ENCODE peak calls at places on chromosomes 7 and 10, in nine cellular contexts. B is trophoblast cell; V is cardiac muscle cell; M is lower lobe of right lung; A is right cardiac atrium; W is IMR-90; P is CD8-positive, alpha-beta memory T cell; T is brain microvascular endothelial cell; Z is GM23338. I is an unnamed sample. For H3K27me3, the result is how much of the 10 kb centered on the place peaks cover.

GRCh38 chr10:92544296-92544695 is 29.6 kb downstream of the IDE start:
- DNase-seq in B (peak), V (peak), M (no peak), A (no peak), W (peak), P (no peak), T (no peak), Z (peak), I (no peak)

GRCh38 chr7:105826143-105826542 is 50.3 kb downstream of the ATXN7L1 start:
- DNase-seq in B (no peak), V (peak), M (no peak), A (no peak), W (peak), P (no peak), T (no peak), Z (no peak), I (no peak)

GRCh38 chr10:48237225-48237855 is 37.2 kb downstream of the FRMPD2 start:
- DNase-seq in B (no peak), V (no peak), M (no peak), A (no peak), W (no peak), P (no peak), T (no peak), Z (no peak), I (no peak)

GRCh38 chr10:3485287-3485686 is 299.7 kb downstream of the KLF6 start:
- DNase-seq in B (no peak), V (no peak), M (no peak), A (no peak), W (no peak), P (no peak), T (no peak), Z (no peak), I (no peak)

GRCh38 chr10:36068542-36068941 is 426.4 kb upstream of the FZD8 start:
- DNase-seq in B (no peak), V (no peak), M (no peak), A (no peak), W (no peak), P (no peak), T (no peak), Z (no peak), I (no peak)

GRCh38 chr7:84017653-84018052 is 176.9 kb downstream of the SEMA3A start:
- DNase-seq in B (no peak), V (no peak), M (no peak), A (no peak), W (no peak), P (no peak), T (no peak), Z (no peak), I (no peak)

GRCh38 chr7:122219253-122219865 is 75.3 kb upstream of the AASS start:
- DNase-seq in B (no peak), V (peak), M (no peak), A (no peak), W (peak), P (no peak), T (peak), Z (peak), I (no peak)

GRCh38 chr10:63919576-63920279 is 398.5 kb downstream of the REEP3 start:
- DNase-seq in B (no peak), V (peak), M (no peak), A (no peak), W (no peak), P (no peak), T (no peak), Z (no peak), I (no peak)

GRCh38 chr7:102845351-102845750 is 67.4 kb upstream of the LRRC17 start:
- DNase-seq in B (no peak), V (no peak), M (no peak), A (no peak), W (no peak), P (no peak), T (no peak), Z (no peak), I (no peak)

GRCh38 chr7:37531225-37531624 is 82.6 kb upstream of the ELMO1 start:
- DNase-seq in B (no peak), V (no peak), M (no peak), A (no peak), W (no peak), P (no peak), T (no peak), Z (no peak), I (no peak)

GRCh38 chr7:57403601-57404342 is 46.2 kb upstream of the ZNF716 start:
- DNase-seq in B (peak), V (no peak), M (no peak), A (peak), W (no peak), P (no peak), T (no peak), Z (no peak), I (no peak)

GRCh38 chr10:16470747-16471146 is 33.9 kb downstream of the PTER start:
- DNase-seq in B (no peak), V (no peak), M (no peak), A (no peak), W (no peak), P (no peak), T (no peak), Z (no peak), I (no peak)

GRCh38 chr7:142319970-142320369 is 62.1 kb upstream of the PRSS58 start:
- DNase-seq in B (no peak), V (no peak), M (no peak), A (no peak), W (no peak), P (peak), T (no peak), Z (peak), I (no peak)

GRCh38 chr7:132476541-132476940 is 99.7 kb downstream of the PLXNA4 start:
- DNase-seq in B (no peak), V (no peak), M (no peak), A (no peak), W (no peak), P (no peak), T (no peak), Z (no peak), I (no peak)

GRCh38 chr7:132480534-132480933 is 95.7 kb downstream of the PLXNA4 start:
- DNase-seq in B (no peak), V (no peak), M (no peak), A (peak), W (no peak), P (no peak), T (no peak), Z (no peak), I (no peak)

GRCh38 chr7:132472463-132473120 is 103.7 kb downstream of the PLXNA4 start:
- DNase-seq in B (peak), V (peak), M (no peak), A (peak), W (no peak), P (no peak), T (no peak), Z (no peak), I (no peak)

GRCh38 chr7:132475669-132476116 is 100.6 kb downstream of the PLXNA4 start:
- DNase-seq in B (no peak), V (no peak), M (no peak), A (no peak), W (no peak), P (no peak), T (no peak), Z (peak), I (no peak)

GRCh38 chr7:132475037-132475668 is 101.1 kb downstream of the PLXNA4 start:
- DNase-seq in B (no peak), V (no peak), M (no peak), A (no peak), W (no peak), P (no peak), T (no peak), Z (peak), I (no peak)
- H3K27me3 ChIP-seq in B (under half), V (under half), M (under half), A (under half), W (under half), P (under half), T (under half), Z (under half), I (under half)

DNA sequence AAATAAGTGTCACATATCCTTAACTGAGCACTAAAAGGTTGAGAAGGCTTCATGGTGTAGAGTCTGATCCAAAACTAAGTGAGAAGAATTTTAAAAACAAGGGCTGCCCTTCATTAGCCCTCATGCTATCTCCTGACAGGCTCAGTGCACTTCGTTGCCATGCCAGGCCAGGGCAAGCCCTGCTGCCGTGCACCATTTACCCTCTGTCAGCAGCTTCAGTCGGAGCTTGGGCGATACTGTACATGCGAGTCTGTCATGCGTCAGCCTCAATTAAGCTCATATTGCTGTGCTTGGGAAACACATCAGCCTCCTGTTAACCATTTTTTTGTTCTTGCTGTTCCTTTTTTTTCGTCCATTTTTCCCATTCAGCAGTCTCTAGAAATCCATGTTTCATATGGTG is 166.6 kb downstream of the VTI1A start:
- DNase-seq in B (no peak), V (no peak), M (no peak), A (no peak), W (no peak), P (no peak), T (no peak), Z (no peak), I (no peak)
- H3K27ac ChIP-seq in B (no peak), V (peak), M (no peak), A (no peak), W (no peak), P (no peak), T (no peak), Z (no peak), I (no peak)

GRCh38 chr10:119500796-119501195 is 41.7 kb downstream of the RGS10 start:
- DNase-seq in B (no peak), V (no peak), M (no peak), A (no peak), W (no peak), P (no peak), T (no peak), Z (no peak), I (no peak)
- H3K27me3 ChIP-seq in B (under half), V (under half), M (under half), A (under half), W (under half), P (under half), T (under half), Z (under half), I (under half)

DNA sequence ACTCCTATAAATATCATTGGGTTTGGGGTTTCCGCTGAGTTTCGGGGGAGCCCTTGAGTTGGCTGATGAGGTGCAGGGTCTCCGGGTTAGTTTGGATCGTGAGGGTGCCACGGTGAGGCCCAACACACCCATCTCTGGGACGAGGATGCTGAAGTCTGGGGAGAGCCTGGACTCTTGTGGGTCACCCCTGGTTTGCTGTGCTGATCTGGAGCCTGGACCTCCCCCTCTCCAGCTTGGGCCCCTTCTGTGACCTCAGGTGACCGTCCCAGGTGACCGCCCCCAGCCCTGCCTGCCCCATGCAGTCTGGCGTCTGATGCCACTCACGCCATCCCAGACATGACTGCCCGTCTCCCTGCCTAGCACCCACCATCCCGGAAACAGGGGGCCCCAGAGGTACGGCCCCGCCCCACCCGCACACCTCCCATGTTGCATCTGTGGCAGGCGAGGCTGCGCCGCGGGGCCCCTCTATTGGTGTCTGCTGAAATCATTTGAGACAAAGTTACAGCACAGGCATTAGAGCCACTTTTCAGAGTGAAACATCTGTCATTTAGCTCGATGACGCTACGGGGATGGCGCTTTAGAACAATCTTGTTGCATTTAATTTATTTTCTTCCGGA is 21.0 kb downstream of the UNCX start:
- DNase-seq in B (no peak), V (no peak), M (peak), A (peak), W (no peak), P (no peak), T (no peak), Z (no peak), I (no peak)
- H3K27ac ChIP-seq in B (no peak), V (no peak), M (no peak), A (no peak), W (no peak), P (no peak), T (no peak), Z (no peak), I (no peak)

DNA sequence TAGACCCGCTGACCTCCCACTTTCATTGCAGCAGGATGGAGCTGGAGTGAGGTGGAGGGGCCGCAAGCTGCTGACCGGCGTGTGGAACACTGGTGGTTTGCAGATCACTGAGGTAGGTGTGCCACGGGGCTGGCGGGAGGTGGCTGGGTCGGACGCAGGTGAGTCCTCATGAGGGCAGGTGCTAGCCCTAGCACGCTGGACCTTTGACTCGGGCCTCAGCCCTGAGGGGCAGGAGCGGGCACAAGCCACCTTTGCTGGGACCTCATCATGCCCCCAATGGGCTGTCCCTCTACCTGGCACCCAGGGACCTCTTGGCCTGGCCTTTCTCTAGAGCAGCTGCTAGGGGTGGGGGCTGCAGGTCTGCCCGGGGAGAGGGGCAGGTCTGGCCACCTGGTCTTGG is 93.3 kb downstream of the ZMIZ1 start:
- DNase-seq in B (no peak), V (no peak), M (no peak), A (no peak), W (no peak), P (no peak), T (no peak), Z (no peak), I (no peak)
- H3K27me3 ChIP-seq in B (under half), V (under half), M (under half), A (under half), W (under half), P (under half), T (under half), Z (under half), I (under half)

GRCh38 chr7:101618207-101618839 is 10.8 kb downstream of the MYL10 start:
- DNase-seq in B (peak), V (no peak), M (peak), A (no peak), W (no peak), P (no peak), T (no peak), Z (no peak), I (no peak)
- H3K27ac ChIP-seq in B (no peak), V (no peak), M (no peak), A (no peak), W (no peak), P (no peak), T (no peak), Z (no peak), I (no peak)

GRCh38 chr7:157589680-157590079 is 252.9 kb downstream of the DNAJB6 start:
- DNase-seq in B (no peak), V (no peak), M (no peak), A (peak), W (no peak), P (no peak), T (no peak), Z (no peak), I (no peak)
- H3K27me3 ChIP-seq in B (under half), V (under half), M (under half), A (under half), W (under half), P (under half), T (under half), Z (under half), I (under half)

GRCh38 chr10:106571216-106571954 is 593.1 kb downstream of the SORCS1 start:
- DNase-seq in B (no peak), V (peak), M (no peak), A (no peak), W (peak), P (no peak), T (peak), Z (peak), I (no peak)
- H3K27ac ChIP-seq in B (no peak), V (no peak), M (no peak), A (no peak), W (no peak), P (no peak), T (no peak), Z (no peak), I (peak)

DNA sequence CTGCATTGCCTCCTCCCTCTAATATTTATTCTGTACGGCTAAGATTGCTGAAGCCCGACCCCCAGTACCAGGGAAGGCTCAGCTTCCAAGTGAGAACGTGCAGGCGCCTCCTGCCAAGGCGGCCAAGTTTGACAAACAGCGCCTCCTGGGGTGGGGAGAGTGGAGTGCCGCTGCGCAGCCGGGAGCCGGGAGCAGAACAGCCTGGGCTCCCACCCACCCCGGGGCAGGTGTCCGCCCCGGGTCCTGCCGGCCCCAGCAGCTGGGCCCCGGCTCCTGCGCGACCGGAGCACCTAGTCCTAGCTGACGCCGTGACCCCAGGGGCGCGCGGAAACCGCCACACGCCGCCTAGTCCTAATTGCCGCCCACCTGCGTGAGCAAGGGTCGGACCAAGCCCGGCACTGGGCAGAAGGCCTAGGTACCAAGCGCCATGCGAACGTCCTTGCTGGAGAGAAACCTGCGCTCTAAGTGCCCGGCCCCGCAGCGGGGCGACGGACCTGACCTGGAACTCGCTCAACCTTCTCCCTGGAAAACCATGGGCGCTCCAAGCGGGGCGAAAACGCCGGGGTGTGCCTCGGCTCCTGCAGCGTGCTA is 5.0 kb upstream of the EBF3 start:
- DNase-seq in B (no peak), V (peak), M (peak), A (peak), W (peak), P (no peak), T (peak), Z (peak), I (no peak)
- H3K27me3 ChIP-seq in B (half or more), V (half or more), M (half or more), A (under half), W (half or more), P (under half), T (half or more), Z (half or more), I (half or more)

I was measured in keratinocyte.